ENCODE peak calls at places on chromosomes 5 and 9, in nine cellular contexts. One of them, this sample, is unnamed.

GRCh38 chr5:66987949-66988838 is 208.4 kb downstream of the CD180 start:
- DNase-seq in thyroid gland: no peak
- DNase-seq in GM23248: peak; percentile 68
- DNase-seq in mesendoderm: peak; percentile 63
- DNase-seq in tibial artery: no peak
- DNase-seq in effector memory CD4-positive, alpha-beta T cell: no peak
- DNase-seq in aorta: no peak
- DNase-seq in tibial nerve: no peak
- DNase-seq in small intestine: peak; percentile 28
- DNase-seq in this sample: no peak

GRCh38 chr9:119004618-119004990 is 364.6 kb downstream of the BRINP1 start:
- DNase-seq in mesendoderm: no peak
- DNase-seq in thyroid gland: peak; percentile 96
- DNase-seq in aorta: peak; percentile 76
- DNase-seq in tibial artery: peak; percentile 91
- DNase-seq in tibial nerve: peak; percentile 56
- DNase-seq in small intestine: peak; percentile 4
- DNase-seq in GM23248: peak; percentile 85
- DNase-seq in effector memory CD4-positive, alpha-beta T cell: no peak
- DNase-seq in this sample: peak; percentile 27

GRCh38 chr5:32206799-32207634 is 32.9 kb upstream of the GOLPH3 start:
- DNase-seq in aorta: no peak
- DNase-seq in thyroid gland: no peak
- DNase-seq in tibial artery: no peak
- DNase-seq in effector memory CD4-positive, alpha-beta T cell: no peak
- DNase-seq in GM23248: no peak
- DNase-seq in small intestine: no peak
- DNase-seq in mesendoderm: no peak
- DNase-seq in tibial nerve: no peak
- DNase-seq in this sample: no peak

GRCh38 chr5:180129291-180130190 is 58.0 kb upstream of the RNF130 start:
- DNase-seq in mesendoderm: no peak
- DNase-seq in thyroid gland: no peak
- DNase-seq in effector memory CD4-positive, alpha-beta T cell: no peak
- DNase-seq in GM23248: no peak
- DNase-seq in tibial artery: no peak
- DNase-seq in tibial nerve: no peak
- DNase-seq in aorta: peak; percentile 63
- DNase-seq in small intestine: no peak
- DNase-seq in this sample: no peak

GRCh38 chr9:109238677-109239076 is 71.6 kb upstream of the FRRS1L start:
- DNase-seq in thyroid gland: no peak
- DNase-seq in mesendoderm: no peak
- DNase-seq in small intestine: no peak
- DNase-seq in aorta: no peak
- DNase-seq in tibial nerve: no peak
- DNase-seq in GM23248: peak; percentile 83
- DNase-seq in effector memory CD4-positive, alpha-beta T cell: no peak
- DNase-seq in tibial artery: no peak
- DNase-seq in this sample: no peak

GRCh38 chr5:128436825-128437224 is 101.2 kb downstream of the FBN2 start:
- DNase-seq in thyroid gland: no peak
- DNase-seq in mesendoderm: peak; percentile 86
- DNase-seq in aorta: no peak
- DNase-seq in tibial artery: no peak
- DNase-seq in effector memory CD4-positive, alpha-beta T cell: no peak
- DNase-seq in tibial nerve: no peak
- DNase-seq in small intestine: no peak
- DNase-seq in GM23248: peak; percentile 65
- DNase-seq in this sample: no peak

GRCh38 chr9:121944741-121945191 is 148.3 kb downstream of the TTLL11 start:
- DNase-seq in effector memory CD4-positive, alpha-beta T cell: no peak
- DNase-seq in GM23248: peak; percentile 94
- DNase-seq in thyroid gland: no peak
- DNase-seq in aorta: no peak
- DNase-seq in tibial artery: no peak
- DNase-seq in mesendoderm: no peak
- DNase-seq in small intestine: no peak
- DNase-seq in tibial nerve: no peak
- DNase-seq in this sample: no peak

GRCh38 chr9:28774433-28775029 is 1201.2 kb upstream of the C9orf72 start:
- DNase-seq in tibial artery: no peak
- DNase-seq in thyroid gland: no peak
- DNase-seq in effector memory CD4-positive, alpha-beta T cell: no peak
- DNase-seq in aorta: no peak
- DNase-seq in small intestine: peak; percentile 16
- DNase-seq in GM23248: peak; percentile 12
- DNase-seq in mesendoderm: peak; percentile 53
- DNase-seq in tibial nerve: no peak
- DNase-seq in this sample: no peak

GRCh38 chr5:159402328-159402727 is 72.0 kb upstream of the IL12B start:
- DNase-seq in small intestine: no peak
- DNase-seq in mesendoderm: no peak
- DNase-seq in aorta: no peak
- DNase-seq in tibial nerve: no peak
- DNase-seq in thyroid gland: peak; percentile 4
- DNase-seq in effector memory CD4-positive, alpha-beta T cell: no peak
- DNase-seq in GM23248: no peak
- DNase-seq in tibial artery: no peak
- DNase-seq in this sample: no peak

GRCh38 chr5:32710859-32711692 is at the start of gene NPR3:
- DNase-seq in thyroid gland: peak; percentile 34
- DNase-seq in effector memory CD4-positive, alpha-beta T cell: no peak
- DNase-seq in mesendoderm: no peak
- DNase-seq in small intestine: no peak
- DNase-seq in GM23248: peak; percentile 89
- DNase-seq in tibial artery: peak; percentile 35
- DNase-seq in tibial nerve: no peak
- DNase-seq in aorta: peak; percentile 86
- DNase-seq in this sample: peak; percentile 35

GRCh38 chr9:21696411-21696865 is 106.0 kb upstream of the MTAP start:
- DNase-seq in tibial artery: no peak
- DNase-seq in GM23248: peak; percentile 34
- DNase-seq in aorta: peak; percentile 67
- DNase-seq in mesendoderm: peak; percentile 76
- DNase-seq in small intestine: no peak
- DNase-seq in thyroid gland: no peak
- DNase-seq in effector memory CD4-positive, alpha-beta T cell: no peak
- DNase-seq in tibial nerve: no peak
- DNase-seq in this sample: no peak

GRCh38 chr9:21520501-21521228 is 38.6 kb upstream of the IFNE start:
- DNase-seq in GM23248: no peak
- DNase-seq in aorta: no peak
- DNase-seq in tibial nerve: no peak
- DNase-seq in small intestine: no peak
- DNase-seq in mesendoderm: no peak
- DNase-seq in thyroid gland: no peak
- DNase-seq in tibial artery: no peak
- DNase-seq in effector memory CD4-positive, alpha-beta T cell: no peak
- DNase-seq in this sample: no peak

GRCh38 chr9:108400267-108400666 is 455.5 kb downstream of the ACTL7B start:
- DNase-seq in tibial nerve: no peak
- DNase-seq in effector memory CD4-positive, alpha-beta T cell: no peak
- DNase-seq in small intestine: no peak
- DNase-seq in mesendoderm: no peak
- DNase-seq in aorta: no peak
- DNase-seq in tibial artery: no peak
- DNase-seq in thyroid gland: no peak
- DNase-seq in GM23248: peak; percentile 13
- DNase-seq in this sample: no peak

GRCh38 chr9:21902112-21902511 is 92.1 kb downstream of the CDKN2A start:
- DNase-seq in GM23248: no peak
- DNase-seq in small intestine: no peak
- DNase-seq in aorta: no peak
- DNase-seq in mesendoderm: no peak
- DNase-seq in tibial artery: no peak
- DNase-seq in thyroid gland: no peak
- DNase-seq in tibial nerve: no peak
- DNase-seq in effector memory CD4-positive, alpha-beta T cell: no peak
- DNase-seq in this sample: no peak

GRCh38 chr5:142642427-142642826 is 43.5 kb downstream of the FGF1 start:
- DNase-seq in aorta: no peak
- DNase-seq in effector memory CD4-positive, alpha-beta T cell: no peak
- DNase-seq in tibial artery: no peak
- DNase-seq in tibial nerve: no peak
- DNase-seq in thyroid gland: no peak
- DNase-seq in mesendoderm: no peak
- DNase-seq in GM23248: no peak
- DNase-seq in small intestine: no peak
- DNase-seq in this sample: no peak
- H3K4me1 ChIP-seq in aorta: peaks cover 6% of the 10 kb centered on the region
- H3K4me1 ChIP-seq in effector memory CD4-positive, alpha-beta T cell: no peaks in the 10 kb centered on the region
- H3K4me1 ChIP-seq in tibial artery: peaks cover 14% of the 10 kb centered on the region
- H3K4me1 ChIP-seq in tibial nerve: no peaks in the 10 kb centered on the region
- H3K4me1 ChIP-seq in thyroid gland: peaks cover 10% of the 10 kb centered on the region
- H3K4me1 ChIP-seq in mesendoderm: no peaks in the 10 kb centered on the region
- H3K4me1 ChIP-seq in GM23248: peaks cover 35% of the 10 kb centered on the region
- H3K4me1 ChIP-seq in small intestine: no peaks in the 10 kb centered on the region
- H3K4me1 ChIP-seq in this sample: peaks cover 7% of the 10 kb centered on the region

GRCh38 chr5:55600086-55600485 is 65.3 kb upstream of the PLPP1 start:
- DNase-seq in small intestine: no peak
- DNase-seq in thyroid gland: no peak
- DNase-seq in tibial nerve: no peak
- DNase-seq in aorta: no peak
- DNase-seq in mesendoderm: no peak
- DNase-seq in GM23248: peak; percentile 30
- DNase-seq in effector memory CD4-positive, alpha-beta T cell: no peak
- DNase-seq in tibial artery: no peak
- DNase-seq in this sample: no peak

GRCh38 chr5:55600536-55601208 is 65.9 kb upstream of the PLPP1 start:
- DNase-seq in thyroid gland: no peak
- DNase-seq in tibial artery: peak; percentile 31
- DNase-seq in aorta: no peak
- DNase-seq in GM23248: peak; percentile 86
- DNase-seq in small intestine: no peak
- DNase-seq in mesendoderm: peak; percentile 53
- DNase-seq in tibial nerve: no peak
- DNase-seq in effector memory CD4-positive, alpha-beta T cell: no peak
- DNase-seq in this sample: no peak

GRCh38 chr5:55597014-55597981 is 62.5 kb upstream of the PLPP1 start:
- DNase-seq in mesendoderm: no peak
- DNase-seq in effector memory CD4-positive, alpha-beta T cell: no peak
- DNase-seq in GM23248: peak; percentile 94
- DNase-seq in aorta: peak; percentile 80
- DNase-seq in thyroid gland: no peak
- DNase-seq in tibial nerve: no peak
- DNase-seq in tibial artery: peak; percentile 75
- DNase-seq in small intestine: peak; percentile 54
- DNase-seq in this sample: peak; percentile 62

GRCh38 chr5:55601209-55601618 is 66.5 kb upstream of the PLPP1 start:
- DNase-seq in effector memory CD4-positive, alpha-beta T cell: no peak
- DNase-seq in GM23248: peak; percentile 89
- DNase-seq in mesendoderm: peak; percentile 12
- DNase-seq in tibial artery: peak; percentile 92
- DNase-seq in tibial nerve: peak; percentile 63
- DNase-seq in aorta: peak; percentile 89
- DNase-seq in thyroid gland: peak; percentile 54
- DNase-seq in small intestine: peak; percentile 86
- DNase-seq in this sample: peak; percentile 76

DNA sequence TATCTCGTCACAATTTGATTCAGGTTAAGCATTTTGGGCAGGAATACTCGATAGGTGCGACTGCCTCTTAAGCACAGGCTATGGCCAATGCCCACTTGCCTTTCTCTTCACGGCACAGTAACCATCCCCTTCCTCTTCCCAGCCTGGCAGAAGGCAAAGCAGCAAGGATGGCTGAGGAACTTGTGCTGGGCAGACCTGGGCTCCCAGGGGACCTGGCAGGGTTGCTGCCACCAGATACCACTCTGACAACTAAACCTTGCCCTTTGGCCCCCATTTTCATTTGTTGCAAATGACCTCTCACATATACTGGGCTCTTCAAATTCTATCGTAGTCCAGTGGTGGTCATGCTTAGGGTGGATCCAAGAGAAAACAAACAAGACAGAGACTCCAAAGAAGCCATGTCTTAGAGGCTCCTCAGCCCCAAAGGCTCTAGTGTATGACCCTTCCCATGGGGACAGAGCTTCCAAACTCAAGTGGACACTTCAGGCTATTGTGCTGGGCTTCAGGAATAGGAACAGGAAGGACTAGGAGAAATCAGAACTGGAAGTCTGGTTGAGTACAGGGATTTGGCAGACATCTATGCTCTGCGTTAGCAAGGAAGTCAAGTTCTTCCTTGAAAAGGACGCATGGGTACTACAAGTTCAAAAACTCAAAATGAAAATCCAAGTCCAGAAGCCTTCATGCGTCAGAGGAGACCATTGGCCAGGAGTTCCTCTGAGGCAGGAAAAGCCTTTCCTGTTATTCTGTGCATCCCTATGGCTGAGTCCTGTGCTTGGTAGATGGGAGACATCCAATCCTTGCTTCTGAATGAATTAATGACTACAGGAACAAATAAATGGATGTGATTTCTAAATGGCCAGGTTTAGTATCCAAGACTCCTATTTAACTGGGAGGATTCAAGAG is 64.6 kb upstream of the PLPP1 start:
- DNase-seq in GM23248: peak; percentile 9
- DNase-seq in tibial artery: no peak
- DNase-seq in effector memory CD4-positive, alpha-beta T cell: no peak
- DNase-seq in tibial nerve: no peak
- DNase-seq in thyroid gland: no peak
- DNase-seq in aorta: no peak
- DNase-seq in mesendoderm: no peak
- DNase-seq in small intestine: no peak
- DNase-seq in this sample: no peak
- H3K4me1 ChIP-seq in GM23248: peaks cover 69% of the 10 kb centered on the region
- H3K4me1 ChIP-seq in tibial artery: peaks cover 62% of the 10 kb centered on the region
- H3K4me1 ChIP-seq in effector memory CD4-positive, alpha-beta T cell: no peaks in the 10 kb centered on the region
- H3K4me1 ChIP-seq in tibial nerve: no peaks in the 10 kb centered on the region
- H3K4me1 ChIP-seq in thyroid gland: peaks cover 52% of the 10 kb centered on the region
- H3K4me1 ChIP-seq in aorta: peaks cover 17% of the 10 kb centered on the region
- H3K4me1 ChIP-seq in mesendoderm: peaks cover 3% of the 10 kb centered on the region
- H3K4me1 ChIP-seq in small intestine: peaks cover 12% of the 10 kb centered on the region
- H3K4me1 ChIP-seq in this sample: peaks cover 55% of the 10 kb centered on the region

DNA sequence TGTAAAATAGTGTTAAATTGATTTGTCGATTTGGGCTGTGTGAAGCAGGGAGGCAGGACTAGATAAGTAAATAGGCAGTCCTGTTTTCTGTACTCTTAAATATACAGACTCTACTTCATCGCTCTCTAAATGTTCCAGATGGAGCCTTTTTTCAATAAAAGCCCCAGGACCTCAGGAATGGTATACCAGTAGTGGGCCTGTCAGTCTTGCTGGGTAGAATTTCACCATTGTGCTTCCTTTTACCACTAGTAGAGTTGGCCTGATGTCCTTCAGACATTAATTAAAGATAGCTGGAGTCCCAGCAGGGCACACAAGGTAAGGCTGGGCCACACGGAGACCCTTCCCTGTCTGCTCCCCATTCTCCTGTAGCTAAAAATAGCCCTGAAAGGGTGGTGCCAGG is 6.0 kb downstream of the SNX18 start:
- DNase-seq in thyroid gland: no peak
- DNase-seq in tibial artery: no peak
- DNase-seq in aorta: no peak
- DNase-seq in tibial nerve: no peak
- DNase-seq in mesendoderm: no peak
- DNase-seq in effector memory CD4-positive, alpha-beta T cell: no peak
- DNase-seq in GM23248: no peak
- DNase-seq in small intestine: no peak
- DNase-seq in this sample: no peak
- H3K4me1 ChIP-seq in thyroid gland: peaks cover 80% of the 10 kb centered on the region
- H3K4me1 ChIP-seq in tibial artery: peaks cover 44% of the 10 kb centered on the region
- H3K4me1 ChIP-seq in aorta: peaks cover 6% of the 10 kb centered on the region
- H3K4me1 ChIP-seq in tibial nerve: no peaks in the 10 kb centered on the region
- H3K4me1 ChIP-seq in mesendoderm: peaks cover 15% of the 10 kb centered on the region
- H3K4me1 ChIP-seq in effector memory CD4-positive, alpha-beta T cell: peaks cover 28% of the 10 kb centered on the region
- H3K4me1 ChIP-seq in GM23248: peaks cover 40% of the 10 kb centered on the region
- H3K4me1 ChIP-seq in small intestine: peaks cover 48% of the 10 kb centered on the region
- H3K4me1 ChIP-seq in this sample: peaks cover 79% of the 10 kb centered on the region

GRCh38 chr5:14251733-14252132 is 108.6 kb downstream of the TRIO start:
- DNase-seq in tibial artery: no peak
- DNase-seq in small intestine: no peak
- DNase-seq in effector memory CD4-positive, alpha-beta T cell: no peak
- DNase-seq in thyroid gland: no peak
- DNase-seq in mesendoderm: no peak
- DNase-seq in aorta: no peak
- DNase-seq in GM23248: no peak
- DNase-seq in tibial nerve: no peak
- DNase-seq in this sample: no peak
- H3K4me1 ChIP-seq in tibial artery: peaks cover 28% of the 10 kb centered on the region
- H3K4me1 ChIP-seq in small intestine: peaks cover 4% of the 10 kb centered on the region
- H3K4me1 ChIP-seq in effector memory CD4-positive, alpha-beta T cell: no peaks in the 10 kb centered on the region
- H3K4me1 ChIP-seq in thyroid gland: peaks cover 11% of the 10 kb centered on the region
- H3K4me1 ChIP-seq in mesendoderm: peaks cover 8% of the 10 kb centered on the region
- H3K4me1 ChIP-seq in aorta: peaks cover 6% of the 10 kb centered on the region
- H3K4me1 ChIP-seq in GM23248: peaks cover 26% of the 10 kb centered on the region
- H3K4me1 ChIP-seq in tibial nerve: no peaks in the 10 kb centered on the region
- H3K4me1 ChIP-seq in this sample: peaks cover 29% of the 10 kb centered on the region